ENCODE peak calls at places on chromosomes 4 and X, in five cellular contexts. L, X, T, C and M are unnamed samples.

GRCh38 chr4:102843273-102843672 is 15.9 kb upstream of the UBE2D3 start:
- DNase-seq in L (no peak), X (no peak), T (no peak), C (no peak), M (no peak)

GRCh38 chr4:172830295-172830764 is 338.3 kb upstream of the GALNT7 start:
- DNase-seq in L (no peak), X (peak; percentile 16), T (peak; percentile 77), C (no peak), M (peak; percentile 33)

GRCh38 chrX:121122332-121122731 is 74.9 kb downstream of the GLUD2 start:
- DNase-seq in L (no peak), X (no peak), T (no peak), C (no peak), M (no peak)

GRCh38 chr4:101282076-101282844 is 65.1 kb downstream of the PPP3CA start:
- DNase-seq in L (peak; percentile 38), X (no peak), T (no peak), C (no peak), M (no peak)

GRCh38 chrX:95382799-95383198 is 1301.8 kb upstream of the DIAPH2 start:
- DNase-seq in L (no peak), X (no peak), T (peak; percentile 0), C (no peak), M (no peak)

GRCh38 chr4:22339491-22339890 is 176.4 kb downstream of the ADGRA3 start:
- DNase-seq in L (no peak), X (no peak), T (no peak), C (no peak), M (no peak)

GRCh38 chrX:87873347-87873941 is 355.8 kb downstream of the KLHL4 start:
- DNase-seq in L (no peak), X (no peak), T (no peak), C (no peak), M (no peak)

GRCh38 chr4:121818215-121818614 is 5.5 kb downstream of the CCNA2 start:
- DNase-seq in L (no peak), X (no peak), T (no peak), C (no peak), M (no peak)

GRCh38 chr4:152937535-152938236 is 1.6 kb downstream of the FHDC1 start:
- DNase-seq in L (no peak), X (peak; percentile 36), T (peak; percentile 67), C (peak; percentile 63), M (peak; percentile 31)

GRCh38 chr4:8439168-8439567 is 1.4 kb downstream of the ACOX3 start:
- DNase-seq in L (no peak), X (peak; percentile 60), T (no peak), C (no peak), M (no peak)

GRCh38 chr4:11480683-11481082 is 52.0 kb upstream of the HS3ST1 start:
- DNase-seq in L (no peak), X (no peak), T (peak; percentile 35), C (no peak), M (no peak)

GRCh38 chr4:11487139-11487538 is 58.4 kb upstream of the HS3ST1 start:
- DNase-seq in L (no peak), X (no peak), T (no peak), C (no peak), M (no peak)

GRCh38 chr4:11485926-11486325 is 57.2 kb upstream of the HS3ST1 start:
- DNase-seq in L (no peak), X (no peak), T (no peak), C (no peak), M (no peak)

GRCh38 chr4:11487876-11488545 is 59.3 kb upstream of the HS3ST1 start:
- DNase-seq in L (no peak), X (peak; percentile 54), T (peak; percentile 22), C (no peak), M (no peak)

DNA sequence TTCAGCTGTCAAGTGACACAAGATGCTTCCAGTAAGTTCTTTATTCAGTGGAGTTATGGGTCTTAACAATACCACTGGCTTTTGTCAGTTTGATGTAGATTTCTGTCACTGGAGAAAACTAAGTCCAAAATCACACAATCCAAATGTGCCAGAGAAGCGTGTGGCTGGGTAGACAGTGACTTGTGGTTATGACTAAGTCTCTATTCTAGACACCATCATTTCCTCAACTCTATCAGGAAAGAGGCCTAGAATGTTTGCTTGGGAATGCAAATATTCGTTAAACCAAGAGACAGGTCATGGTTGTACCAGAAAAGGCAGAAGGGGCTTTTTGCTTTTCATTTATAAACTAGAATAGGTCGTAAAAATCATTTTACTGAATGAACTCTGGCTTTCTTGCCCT is 54.4 kb upstream of the HS3ST1 start:
- DNase-seq in L (no peak), X (peak; percentile 50), T (peak; percentile 15), C (no peak), M (no peak)
- H2BK12ac ChIP-seq in L (no peak overlapping the region), X (no peak overlapping the region), T (no peak overlapping the region), C (no peak overlapping the region), M (no peak overlapping the region)

DNA sequence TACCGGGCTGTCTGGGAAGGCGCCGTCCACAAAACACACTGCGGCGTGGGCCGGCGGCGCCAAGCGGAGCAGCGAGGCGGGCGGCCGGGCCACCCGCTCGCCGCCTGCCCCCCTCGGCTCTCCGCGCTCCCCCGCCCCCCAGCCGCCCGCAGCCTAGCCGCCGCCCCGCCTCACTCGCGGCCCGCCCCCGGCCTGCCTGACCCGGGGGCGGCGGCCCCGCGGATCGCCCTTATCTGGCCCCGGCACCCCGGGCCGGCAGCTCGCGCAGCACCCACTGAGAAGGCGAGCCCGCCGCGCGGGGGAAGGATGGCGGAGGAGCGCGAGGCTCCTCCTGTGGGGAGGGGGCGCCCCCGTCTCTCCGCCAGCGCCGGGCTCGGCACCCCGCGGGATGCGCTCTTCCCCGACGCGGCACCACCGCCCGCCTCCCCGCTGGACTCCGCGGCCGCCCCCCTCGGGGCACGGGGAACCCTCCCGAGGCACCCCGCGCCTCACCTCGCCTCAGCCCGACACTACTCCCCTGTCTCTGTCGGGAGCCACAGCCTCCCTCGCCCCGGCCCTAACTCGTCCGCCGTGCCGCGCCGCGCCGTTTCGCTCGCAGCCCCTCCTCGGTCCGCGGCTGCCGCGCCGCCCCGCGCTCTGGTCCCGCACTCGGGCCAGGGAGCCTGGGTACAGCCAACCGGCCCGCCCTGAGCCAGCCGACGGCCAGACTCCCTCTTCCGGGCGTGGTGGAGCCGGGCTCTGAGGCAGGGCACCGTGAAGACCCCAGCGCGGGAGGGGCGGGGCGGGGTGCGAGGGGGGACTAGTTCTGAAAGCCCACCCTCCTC is 564 bp downstream of the ATP11C start:
- DNase-seq in L (no peak), X (peak; percentile 37), T (peak; percentile 48), C (no peak), M (no peak)
- H2AK5ac ChIP-seq in L (no peak overlapping the region), X (no peak overlapping the region), T (peak overlapping the region; percentile 62), C (no peak overlapping the region), M (no peak overlapping the region)

GRCh38 chr4:41687971-41688370 is 60.6 kb downstream of the PHOX2B start:
- DNase-seq in L (no peak), X (no peak), T (no peak), C (no peak), M (no peak)

GRCh38 chr4:41681054-41681453 is 67.5 kb downstream of the PHOX2B start:
- DNase-seq in L (no peak), X (no peak), T (no peak), C (no peak), M (no peak)

GRCh38 chr4:41692717-41693345 is 55.7 kb downstream of the PHOX2B start:
- DNase-seq in L (peak; percentile 77), X (peak; percentile 56), T (peak; percentile 76), C (peak; percentile 72), M (peak; percentile 62)

GRCh38 chr4:41683321-41683720 is 65.2 kb downstream of the PHOX2B start:
- DNase-seq in L (no peak), X (no peak), T (no peak), C (no peak), M (no peak)

GRCh38 chr4:41686893-41687292 is 61.6 kb downstream of the PHOX2B start:
- DNase-seq in L (no peak), X (no peak), T (no peak), C (no peak), M (no peak)
- H3K27ac ChIP-seq in L (no peak overlapping the region), X (no peak overlapping the region), T (no peak overlapping the region), C (no peak overlapping the region), M (no peak overlapping the region)

GRCh38 chr4:40733752-40734151 is 16.0 kb upstream of the NSUN7 start:
- DNase-seq in L (no peak), X (no peak), T (no peak), C (no peak), M (no peak)

GRCh38 chr4:40736910-40737309 is 12.8 kb upstream of the NSUN7 start:
- DNase-seq in L (no peak), X (peak; percentile 47), T (peak; percentile 51), C (no peak), M (no peak)

GRCh38 chr4:40731792-40732245 is 17.9 kb upstream of the NSUN7 start:
- DNase-seq in L (no peak), X (peak; percentile 17), T (peak; percentile 30), C (no peak), M (no peak)

GRCh38 chr4:40737882-40738281 is 11.9 kb upstream of the NSUN7 start:
- DNase-seq in L (no peak), X (no peak), T (no peak), C (no peak), M (no peak)

GRCh38 chr4:40734497-40734896 is 15.3 kb upstream of the NSUN7 start:
- DNase-seq in L (no peak), X (no peak), T (no peak), C (no peak), M (no peak)
- H2BK12ac ChIP-seq in L (no peak overlapping the region), X (no peak overlapping the region), T (no peak overlapping the region), C (no peak overlapping the region), M (no peak overlapping the region)

GRCh38 chr4:38983756-38984647 is 48.2 kb downstream of the TMEM156 start:
- DNase-seq in L (no peak), X (peak; percentile 83), T (peak; percentile 47), C (no peak), M (peak; percentile 23)
- H2AK5ac ChIP-seq in L (no peak overlapping the region), X (no peak overlapping the region), T (no peak overlapping the region), C (no peak overlapping the region), M (no peak overlapping the region)

DNA sequence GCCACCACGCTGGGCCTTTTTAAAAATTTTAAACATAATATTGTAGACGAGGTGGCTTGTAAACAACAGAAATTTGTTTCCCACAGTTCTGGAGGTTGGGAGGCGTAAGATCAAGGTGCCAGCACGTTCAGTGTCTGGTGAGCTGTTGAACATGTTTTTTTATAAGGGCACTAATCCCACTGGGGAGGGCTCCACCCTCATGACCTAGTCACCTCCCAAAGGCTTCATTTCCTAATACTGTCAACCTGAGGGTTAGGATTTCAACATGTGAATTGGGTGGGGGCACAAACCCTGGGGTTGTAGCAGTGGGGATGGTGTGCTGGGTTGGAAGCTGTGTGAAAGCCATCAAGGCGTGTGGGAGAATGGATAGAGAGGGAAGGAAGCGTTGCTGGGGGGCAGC is 27.6 kb downstream of the TBC1D14 start:
- DNase-seq in L (no peak), X (no peak), T (peak; percentile 78), C (no peak), M (no peak)
- H3K27ac ChIP-seq in L (no peak overlapping the region), X (no peak overlapping the region), T (peak overlapping the region; percentile 28), C (no peak overlapping the region), M (no peak overlapping the region)

GRCh38 chr4:18917689-18918088 is 896.1 kb upstream of the LCORL start:
- DNase-seq in L (no peak), X (no peak), T (no peak), C (no peak), M (no peak)
- H2BK12ac ChIP-seq in L (no peak overlapping the region), X (no peak overlapping the region), T (no peak overlapping the region), C (no peak overlapping the region), M (no peak overlapping the region)

DNA sequence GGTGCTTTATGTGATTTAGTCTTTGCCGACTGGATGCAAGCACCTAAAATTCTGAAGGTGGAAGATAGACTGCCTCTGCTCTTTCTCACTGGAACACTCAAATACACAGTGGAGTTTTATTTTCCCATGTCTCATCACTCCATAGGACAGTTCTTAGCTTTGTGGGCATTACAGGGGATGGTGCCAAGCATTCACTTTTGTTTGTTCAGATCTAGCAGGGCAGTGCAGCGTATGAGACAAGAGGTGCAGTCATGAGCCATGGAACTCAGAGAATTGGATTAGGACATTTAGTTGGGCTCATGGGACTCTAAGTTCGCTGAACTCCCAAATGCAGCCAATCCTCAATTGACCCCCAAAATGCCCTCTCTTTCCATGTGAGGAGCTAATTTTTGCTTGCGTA is 1136.9 kb upstream of the PRKX start:
- DNase-seq in L (no peak), X (no peak), T (no peak), C (no peak), M (no peak)
- H2AK5ac ChIP-seq in L (no peak overlapping the region), X (no peak overlapping the region), T (no peak overlapping the region), C (no peak overlapping the region), M (no peak overlapping the region)